ENCODE peak calls at places on chromosome 2, in four cellular contexts. D is endothelial cell, I is EL, H is kidney. S is an unnamed sample.

GRCh38 chr2:188765522-188765921 is 208.7 kb upstream of the COL3A1 start:
- DNase-seq in D (peak), I (peak), H (no peak), S (peak)

GRCh38 chr2:10883066-10883465 is 28.7 kb upstream of the KCNF1 start:
- DNase-seq in D (no peak), I (no peak), H (no peak), S (no peak)

GRCh38 chr2:197028230-197028629 is 101.7 kb upstream of the PGAP1 start:
- DNase-seq in D (no peak), I (peak), H (no peak), S (no peak)

GRCh38 chr2:177449159-177449558 is 56.6 kb downstream of the AGPS start:
- DNase-seq in D (no peak), I (no peak), H (no peak), S (no peak)

GRCh38 chr2:10164611-10165010 is 42.1 kb downstream of the RRM2 start:
- DNase-seq in D (no peak), I (no peak), H (no peak), S (no peak)

GRCh38 chr2:75716406-75716805 is 5.7 kb upstream of the GCFC2 start:
- DNase-seq in D (no peak), I (no peak), H (no peak), S (peak)

GRCh38 chr2:200305797-200306718 is at the start of gene SPATS2L:
- DNase-seq in D (peak), I (peak), H (peak), S (no peak)

GRCh38 chr2:21515903-21516302 is 392.1 kb downstream of the TDRD15 start:
- DNase-seq in D (no peak), I (peak), H (no peak), S (no peak)

GRCh38 chr2:168894101-168894500 is 3.9 kb upstream of the SPC25 start:
- DNase-seq in D (no peak), I (no peak), H (no peak), S (no peak)

GRCh38 chr2:120650022-120650644 is 85.5 kb upstream of the GLI2 start:
- DNase-seq in D (no peak), I (no peak), H (no peak), S (no peak)

GRCh38 chr2:220188031-220188430 is 560.6 kb downstream of the SLC4A3 start:
- DNase-seq in D (no peak), I (peak), H (no peak), S (no peak)

GRCh38 chr2:154978710-154979109 is 280.2 kb downstream of the KCNJ3 start:
- DNase-seq in D (no peak), I (no peak), H (no peak), S (no peak)

GRCh38 chr2:10439971-10440370 is 8.2 kb downstream of the ODC1 start:
- DNase-seq in D (no peak), I (no peak), H (no peak), S (no peak)

GRCh38 chr2:104487381-104487780 is 366.5 kb upstream of the POU3F3 start:
- DNase-seq in D (no peak), I (no peak), H (no peak), S (no peak)

GRCh38 chr2:35356332-35356731 is 999.2 kb upstream of the CRIM1 start:
- DNase-seq in D (no peak), I (no peak), H (no peak), S (no peak)

GRCh38 chr2:126886201-126886905 is 12.3 kb upstream of the TEX51 start:
- DNase-seq in D (peak), I (peak), H (peak), S (peak)

GRCh38 chr2:112055833-112056625 is 960 bp downstream of the TMEM87B start:
- DNase-seq in D (peak), I (peak), H (no peak), S (peak)

GRCh38 chr2:166088634-166089033 is 39.2 kb downstream of the SCN1A start:
- DNase-seq in D (no peak), I (peak), H (no peak), S (no peak)

GRCh38 chr2:192148620-192149321 is 46.0 kb downstream of the TMEFF2 start:
- DNase-seq in D (no peak), I (peak), H (no peak), S (no peak)

GRCh38 chr2:29213871-29214341 is 98.7 kb downstream of the CLIP4 start:
- DNase-seq in D (no peak), I (peak), H (no peak), S (no peak)

GRCh38 chr2:212242739-212243138 is 295.9 kb downstream of the ERBB4 start:
- DNase-seq in D (no peak), I (no peak), H (no peak), S (no peak)

GRCh38 chr2:120641366-120641771 is 94.3 kb upstream of the GLI2 start:
- DNase-seq in D (no peak), I (peak), H (no peak), S (no peak)

GRCh38 chr2:97740590-97741182 is 27.3 kb downstream of the ZAP70 start:
- DNase-seq in D (peak), I (peak), H (peak), S (peak)

GRCh38 chr2:156695020-156695419 is 258.8 kb downstream of the GPD2 start:
- DNase-seq in D (no peak), I (no peak), H (no peak), S (no peak)

GRCh38 chr2:171735991-171736710 is 48.9 kb downstream of the DYNC1I2 start:
- DNase-seq in D (no peak), I (no peak), H (no peak), S (no peak)

GRCh38 chr2:56812432-56812831 is 628.6 kb downstream of the CCDC85A start:
- DNase-seq in D (no peak), I (peak), H (no peak), S (no peak)

GRCh38 chr2:62475172-62476011 is 30.6 kb downstream of the TMEM17 start:
- DNase-seq in D (peak), I (peak), H (no peak), S (no peak)

GRCh38 chr2:48944961-48945360 is 189.4 kb upstream of the LHCGR start:
- DNase-seq in D (no peak), I (no peak), H (no peak), S (no peak)

GRCh38 chr2:28276076-28276618 is 116.5 kb upstream of the FOSL2 start:
- DNase-seq in D (no peak), I (peak), H (no peak), S (no peak)

GRCh38 chr2:29212009-29212408 is 96.8 kb downstream of the CLIP4 start:
- DNase-seq in D (no peak), I (peak), H (no peak), S (no peak)

GRCh38 chr2:160336091-160336490 is 136.0 kb upstream of the ITGB6 start:
- DNase-seq in D (no peak), I (no peak), H (no peak), S (no peak)

GRCh38 chr2:56539618-56540017 is 355.8 kb downstream of the CCDC85A start:
- DNase-seq in D (no peak), I (no peak), H (no peak), S (no peak)

GRCh38 chr2:9937258-9937657 is 14.2 kb upstream of the GRHL1 start:
- DNase-seq in D (no peak), I (no peak), H (no peak), S (no peak)

GRCh38 chr2:171706152-171706803 is 19.0 kb downstream of the DYNC1I2 start:
- DNase-seq in D (no peak), I (peak), H (no peak), S (peak)

GRCh38 chr2:190533175-190533967 is 1.2 kb downstream of the NEMP2 start:
- DNase-seq in D (no peak), I (peak), H (no peak), S (no peak)

GRCh38 chr2:86625096-86625495 is 1.4 kb upstream of the RNF103 start:
- DNase-seq in D (no peak), I (no peak), H (no peak), S (no peak)

GRCh38 chr2:61855178-61855523 is 1.3 kb upstream of the FAM161A start:
- DNase-seq in D (peak), I (peak), H (no peak), S (no peak)